ENCODE peak calls at places on chromosomes 6 and 20, in five cellular contexts. C is CD8-positive, alpha-beta T cell; Z is H9; A is astrocyte of the cerebellum; G is fibroblast of the aortic adventitia. Q is an unnamed sample.

GRCh38 chr6:47308674-47309325 is 905 bp downstream of the TNFRSF21 start:
- DNase-seq in C (no peak), Z (peak), A (no peak), G (peak), Q (no peak)

GRCh38 chr6:118896339-118897136 is 2.6 kb downstream of the ASF1A start:
- DNase-seq in C (no peak), Z (no peak), A (no peak), G (peak), Q (peak)

GRCh38 chr20:55271370-55271769 is 733.9 kb downstream of the CBLN4 start:
- DNase-seq in C (no peak), Z (no peak), A (no peak), G (no peak), Q (no peak)

GRCh38 chr6:21048047-21048446 is 513.8 kb downstream of the CDKAL1 start:
- DNase-seq in C (no peak), Z (no peak), A (no peak), G (no peak), Q (no peak)

GRCh38 chr6:149636116-149636515 is 12.4 kb downstream of the KATNA1 start:
- DNase-seq in C (no peak), Z (no peak), A (no peak), G (peak), Q (no peak)

GRCh38 chr20:22411568-22412450 is 172.6 kb downstream of the FOXA2 start:
- DNase-seq in C (no peak), Z (no peak), A (peak), G (peak), Q (no peak)

GRCh38 chr6:20877008-20877937 is 343.0 kb downstream of the CDKAL1 start:
- DNase-seq in C (no peak), Z (no peak), A (peak), G (peak), Q (peak)

GRCh38 chr6:112269165-112269564 is 14.8 kb upstream of the LAMA4 start:
- DNase-seq in C (no peak), Z (no peak), A (no peak), G (peak), Q (no peak)

GRCh38 chr20:56400001-56400640 is 7.7 kb downstream of the CSTF1 start:
- DNase-seq in C (peak), Z (no peak), A (peak), G (peak), Q (peak)

GRCh38 chr6:15615837-15616236 is 47.0 kb downstream of the DTNBP1 start:
- DNase-seq in C (no peak), Z (no peak), A (no peak), G (no peak), Q (peak)

GRCh38 chr6:150528648-150529285 is 70.9 kb upstream of the PLEKHG1 start:
- DNase-seq in C (no peak), Z (peak), A (peak), G (peak), Q (no peak)

GRCh38 chr6:128064540-128064895 is 163.7 kb upstream of the THEMIS start:
- DNase-seq in C (no peak), Z (no peak), A (no peak), G (no peak), Q (no peak)

GRCh38 chr6:134512946-134513345 is 195.0 kb upstream of the SGK1 start:
- DNase-seq in C (no peak), Z (no peak), A (no peak), G (peak), Q (no peak)

GRCh38 chr6:160933256-160933655 is 58.3 kb upstream of the MAP3K4 start:
- DNase-seq in C (no peak), Z (peak), A (no peak), G (no peak), Q (no peak)

GRCh38 chr6:36577298-36577697 is 16.9 kb upstream of the SRSF3 start:
- DNase-seq in C (no peak), Z (no peak), A (peak), G (peak), Q (no peak)

GRCh38 chr6:134060491-134061106 is 8.2 kb upstream of the SLC2A12 start:
- DNase-seq in C (no peak), Z (peak), A (peak), G (peak), Q (no peak)

GRCh38 chr6:15551798-15552197 is 111.0 kb downstream of the DTNBP1 start:
- DNase-seq in C (no peak), Z (no peak), A (peak), G (no peak), Q (no peak)

GRCh38 chr20:60080401-60080800 is 122.2 kb downstream of the CDH26 start:
- DNase-seq in C (no peak), Z (no peak), A (no peak), G (no peak), Q (no peak)

GRCh38 chr20:61307686-61308085 is 55.6 kb downstream of the CDH4 start:
- DNase-seq in C (no peak), Z (no peak), A (no peak), G (no peak), Q (no peak)

DNA sequence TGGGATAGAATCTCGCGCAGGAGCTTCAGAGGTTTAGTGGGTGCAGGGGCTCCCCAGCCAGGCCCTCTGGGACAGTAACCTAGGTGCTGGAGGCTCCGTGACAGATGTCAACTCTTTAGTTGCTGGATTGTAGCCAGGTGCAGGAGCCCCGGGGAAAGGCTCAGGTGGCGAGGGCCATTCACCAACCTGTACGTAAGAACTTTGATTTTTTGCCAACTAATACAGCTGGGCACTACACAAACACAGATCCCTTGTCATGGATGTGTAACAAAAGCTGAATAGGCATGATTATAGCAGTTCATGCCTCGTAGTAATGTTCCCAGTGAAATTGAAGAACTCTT is 82.6 kb downstream of the CDC5L start:
- DNase-seq in C (no peak), Z (no peak), A (no peak), G (no peak), Q (no peak)
- TF ChIP-seq CTCF in C (peak), Z (peak), A (no peak), G (no peak), Q (no peak)

GRCh38 chr20:37238426-37238825 is 23.2 kb downstream of the GHRH start:
- DNase-seq in C (no peak), Z (no peak), A (no peak), G (no peak), Q (no peak)

GRCh38 chr20:37242503-37242902 is 19.1 kb downstream of the GHRH start:
- DNase-seq in C (no peak), Z (no peak), A (no peak), G (no peak), Q (no peak)

GRCh38 chr20:37243076-37243936 is 18.3 kb downstream of the GHRH start:
- DNase-seq in C (no peak), Z (peak), A (no peak), G (no peak), Q (no peak)

GRCh38 chr20:37239026-37239451 is 22.6 kb downstream of the GHRH start:
- DNase-seq in C (no peak), Z (no peak), A (peak), G (peak), Q (no peak)

GRCh38 chr20:37240337-37241055 is 21.1 kb downstream of the GHRH start:
- DNase-seq in C (no peak), Z (no peak), A (no peak), G (no peak), Q (no peak)
- TF ChIP-seq CTCF in C (no peak), Z (no peak), A (no peak), G (no peak), Q (no peak)

GRCh38 chr20:44720617-44720993 is 5.4 kb downstream of the CCN5 start:
- DNase-seq in C (no peak), Z (no peak), A (no peak), G (peak), Q (no peak)

GRCh38 chr20:44715495-44716308 is 533 bp downstream of the CCN5 start:
- DNase-seq in C (no peak), Z (no peak), A (no peak), G (no peak), Q (no peak)

GRCh38 chr20:44719841-44720240 is 4.7 kb downstream of the CCN5 start:
- DNase-seq in C (no peak), Z (no peak), A (no peak), G (no peak), Q (no peak)

GRCh38 chr20:44716309-44717106 is 1.3 kb downstream of the CCN5 start:
- DNase-seq in C (no peak), Z (no peak), A (no peak), G (no peak), Q (no peak)

GRCh38 chr20:44717986-44718385 is 2.8 kb downstream of the CCN5 start:
- DNase-seq in C (no peak), Z (peak), A (no peak), G (no peak), Q (no peak)
- TF ChIP-seq CTCF in C (no peak), Z (peak), A (peak), G (peak), Q (no peak)

GRCh38 chr20:21269772-21270171 is 33.4 kb upstream of the XRN2 start:
- DNase-seq in C (no peak), Z (no peak), A (no peak), G (no peak), Q (no peak)
- TF ChIP-seq CTCF in C (no peak), Z (no peak), A (no peak), G (no peak), Q (no peak)

GRCh38 chr20:39659010-39659409 is 696.9 kb downstream of the DHX35 start:
- DNase-seq in C (no peak), Z (no peak), A (no peak), G (no peak), Q (no peak)
- TF ChIP-seq CTCF in C (no peak), Z (peak), A (no peak), G (no peak), Q (no peak)

GRCh38 chr20:51022803-51023616 is at the start of gene KCNG1:
- DNase-seq in C (no peak), Z (peak), A (no peak), G (peak), Q (peak)
- TF ChIP-seq CTCF in C (no peak), Z (no peak), A (no peak), G (peak), Q (no peak)